ENCODE peak calls at places on chromosomes 2 and 18, in ten cellular contexts. L, Z, A, O, E, J, G, I, H and M are unnamed samples.

GRCh38 chr2:98153402-98153938 is 66.5 kb downstream of the VWA3B start:
- DNase-seq in E (no peak), G (no peak), H (no peak), L (no peak), I (no peak), O (no peak), A (no peak), Z (no peak), J (no peak), M (no peak)

GRCh38 chr18:62784966-62785413 is 69.6 kb downstream of the PHLPP1 start:
- DNase-seq in G (peak), H (no peak), O (no peak), Z (no peak), J (no peak), A (peak), L (no peak), I (no peak), E (no peak), M (no peak)

GRCh38 chr2:146807568-146808168 is 1037.2 kb upstream of the ACVR2A start:
- DNase-seq in J (no peak), O (no peak), Z (no peak), I (no peak), H (no peak), G (no peak), L (no peak), E (no peak), A (no peak), M (no peak)

GRCh38 chr2:26477911-26478253 is at the start of gene OTOF:
- DNase-seq in G (peak), A (peak), O (peak), L (no peak), J (peak), Z (peak), H (no peak), E (no peak), I (no peak), M (no peak)

GRCh38 chr2:197292614-197293013 is 18.0 kb downstream of the ANKRD44 start:
- DNase-seq in I (no peak), A (no peak), J (no peak), H (no peak), E (no peak), Z (no peak), O (no peak), G (no peak), L (no peak), M (no peak)

GRCh38 chr2:20633001-20633400 is 17.9 kb downstream of the HS1BP3 start:
- DNase-seq in O (no peak), L (no peak), G (no peak), A (no peak), H (no peak), J (no peak), I (no peak), E (no peak), Z (no peak), M (no peak)

GRCh38 chr2:105329197-105329554 is 359 bp downstream of the TGFBRAP1 start:
- DNase-seq in G (no peak), A (no peak), H (no peak), J (no peak), L (peak), O (no peak), I (peak), E (no peak), Z (no peak), M (no peak)

GRCh38 chr18:25805323-25805722 is 285.1 kb downstream of the SS18 start:
- DNase-seq in I (no peak), O (peak), J (no peak), Z (no peak), H (no peak), L (no peak), E (no peak), G (peak), A (peak), M (no peak)

GRCh38 chr2:119198267-119198840 is 25.3 kb upstream of the STEAP3 start:
- DNase-seq in L (no peak), G (peak), A (peak), Z (no peak), J (no peak), E (no peak), O (no peak), I (no peak), H (no peak), M (no peak)

GRCh38 chr2:230873670-230874401 is 9.1 kb downstream of the ITM2C start:
- DNase-seq in H (no peak), Z (no peak), E (no peak), J (no peak), A (no peak), I (no peak), G (no peak), L (no peak), O (no peak), M (peak)

GRCh38 chr2:72919414-72920316 is 2.3 kb downstream of the EMX1 start:
- DNase-seq in G (no peak), J (no peak), I (no peak), A (no peak), O (no peak), H (no peak), E (no peak), L (peak), Z (no peak), M (peak)

GRCh38 chr18:63907649-63908048 is at the start of gene SERPINB10:
- DNase-seq in E (no peak), H (no peak), I (no peak), J (no peak), G (no peak), Z (peak), L (no peak), A (no peak), O (no peak), M (no peak)

GRCh38 chr2:18626958-18627650 is 37.7 kb upstream of the NT5C1B start:
- DNase-seq in I (no peak), H (no peak), E (no peak), G (no peak), O (no peak), L (no peak), J (no peak), Z (no peak), A (peak), M (no peak)

GRCh38 chr2:219104107-219105050 is 43.7 kb upstream of the IHH start:
- DNase-seq in G (peak), I (no peak), L (peak), O (no peak), Z (peak), H (peak), J (peak), E (peak), A (peak), M (no peak)

GRCh38 chr2:120820263-120820884 is 84.7 kb downstream of the GLI2 start:
- DNase-seq in I (no peak), A (peak), E (no peak), H (no peak), Z (no peak), G (peak), J (no peak), L (no peak), O (peak), M (no peak)

GRCh38 chr18:44651453-44651852 is 29.2 kb upstream of the SETBP1 start:
- DNase-seq in A (peak), O (no peak), J (peak), G (peak), H (no peak), E (no peak), L (no peak), I (no peak), Z (peak), M (no peak)

GRCh38 chr2:15912203-15912602 is 28.1 kb upstream of the MYCN start:
- DNase-seq in E (no peak), Z (peak), J (peak), O (no peak), L (no peak), A (peak), H (no peak), G (peak), I (no peak), M (no peak)

GRCh38 chr2:6827516-6828298 is 38.0 kb downstream of the CMPK2 start:
- DNase-seq in Z (no peak), G (peak), O (no peak), I (no peak), A (no peak), E (no peak), H (no peak), J (no peak), L (no peak), M (no peak)

GRCh38 chr2:17076535-17076934 is 410.9 kb upstream of the CYRIA start:
- DNase-seq in G (peak), O (no peak), A (no peak), Z (no peak), I (no peak), H (no peak), L (no peak), J (no peak), E (no peak), M (no peak)

GRCh38 chr2:113910110-113910717 is 20.3 kb downstream of the ACTR3 start:
- DNase-seq in L (no peak), A (no peak), Z (peak), O (no peak), H (no peak), E (peak), I (no peak), J (no peak), G (no peak), M (no peak)

GRCh38 chr2:14746133-14746532 is 113.6 kb downstream of the LRATD1 start:
- DNase-seq in O (no peak), A (no peak), G (no peak), J (no peak), L (no peak), H (no peak), I (no peak), E (no peak), Z (no peak), M (no peak)

GRCh38 chr2:110115291-110116032 is at the start of gene MALL:
- DNase-seq in I (no peak), H (no peak), G (no peak), A (no peak), J (no peak), Z (peak), O (no peak), L (peak), E (no peak), M (no peak)

GRCh38 chr2:220510668-220511067 is 883.2 kb downstream of the SLC4A3 start:
- DNase-seq in Z (no peak), I (no peak), E (no peak), J (no peak), A (peak), H (no peak), L (no peak), O (no peak), G (peak), M (no peak)

GRCh38 chr2:141200191-141200590 is 930.6 kb downstream of the LRP1B start:
- DNase-seq in G (peak), L (no peak), E (no peak), O (no peak), J (no peak), A (peak), H (no peak), Z (no peak), I (no peak), M (no peak)

GRCh38 chr2:231908584-231908983 is 17.6 kb downstream of the NPPC start:
- DNase-seq in O (no peak), L (no peak), H (no peak), J (no peak), Z (no peak), G (no peak), I (no peak), A (no peak), E (no peak), M (no peak)

GRCh38 chr2:221484761-221485499 is 87.2 kb downstream of the EPHA4 start:
- DNase-seq in E (no peak), H (no peak), J (no peak), L (no peak), Z (no peak), A (no peak), G (no peak), O (no peak), I (no peak), M (no peak)

GRCh38 chr2:186641807-186642321 is 52.0 kb upstream of the FAM171B start:
- DNase-seq in E (peak), Z (peak), L (peak), O (peak), I (no peak), A (peak), J (peak), H (peak), G (peak), M (no peak)

GRCh38 chr2:48434101-48434500 is 95.9 kb upstream of the STON1 start:
- DNase-seq in Z (no peak), J (no peak), I (no peak), G (no peak), O (no peak), H (no peak), A (no peak), E (no peak), L (no peak), M (no peak)

GRCh38 chr18:37590346-37590745 is 24.7 kb upstream of the CELF4 start:
- DNase-seq in L (no peak), O (no peak), E (no peak), A (no peak), H (no peak), G (no peak), J (no peak), I (no peak), Z (no peak), M (no peak)

GRCh38 chr2:53987336-53987921 is 16.6 kb upstream of the PSME4 start:
- DNase-seq in J (no peak), E (no peak), I (no peak), G (peak), H (no peak), Z (peak), L (no peak), A (peak), O (no peak), M (no peak)

GRCh38 chr2:54946220-54946568 is 104.1 kb downstream of the RTN4 start:
- DNase-seq in A (no peak), H (no peak), J (no peak), G (no peak), L (no peak), Z (no peak), I (peak), E (no peak), O (no peak), M (no peak)

GRCh38 chr2:236166157-236166780 is 1.9 kb downstream of the GBX2 start:
- DNase-seq in G (no peak), I (no peak), A (peak), H (no peak), O (no peak), Z (no peak), E (no peak), L (no peak), J (no peak), M (no peak)

GRCh38 chr2:191539068-191539467 is 138.9 kb upstream of the NABP1 start:
- DNase-seq in G (peak), I (no peak), O (no peak), H (no peak), E (no peak), A (peak), Z (peak), J (peak), L (no peak), M (peak)

GRCh38 chr18:13139885-13140450 is 78.6 kb upstream of the LDLRAD4 start:
- DNase-seq in G (no peak), H (no peak), J (no peak), O (no peak), Z (no peak), L (peak), A (no peak), E (no peak), I (no peak), M (no peak)

GRCh38 chr2:237440819-237441281 is 26.9 kb upstream of the COL6A3 start:
- DNase-seq in H (no peak), A (peak), J (no peak), Z (no peak), O (no peak), I (no peak), G (no peak), E (no peak), L (no peak), M (no peak)

GRCh38 chr2:3633089-3633981 is 24.7 kb upstream of the ALLC start:
- DNase-seq in J (no peak), L (no peak), Z (peak), A (peak), O (peak), I (no peak), G (peak), H (no peak), E (no peak), M (no peak)

GRCh38 chr2:209496586-209496982 is 72.7 kb downstream of the MAP2 start:
- DNase-seq in H (no peak), I (no peak), J (peak), E (no peak), G (peak), Z (peak), A (peak), O (no peak), L (no peak), M (no peak)

GRCh38 chr2:241036964-241037421 is 38.6 kb downstream of the SNED1 start:
- DNase-seq in G (no peak), J (no peak), A (no peak), H (no peak), E (no peak), I (no peak), Z (no peak), L (no peak), O (no peak), M (peak)